ENCODE peak calls at places on chromosomes 5 and 9, in eight cellular contexts. J is dorsolateral prefrontal cortex; F is neuronal stem cell; H is uterus; W is IMR-90; K is cardiac muscle cell; G is effector memory CD4-positive, alpha-beta T cell; Q is CD4-positive, alpha-beta T cell. M is an unnamed sample.

GRCh38 chr5:122756263-122756911 is 18.5 kb upstream of the SNX2 start:
- DNase-seq in Q (no peak), F (no peak), J (no peak), K (no peak), H (no peak), G (no peak), W (peak), M (no peak)

GRCh38 chr9:21993893-21994525 is at the start of gene CDKN2A:
- DNase-seq in H (no peak), J (no peak), Q (peak), W (peak), F (no peak), K (peak), G (peak), M (no peak)

GRCh38 chr5:149402291-149402690 is 23.2 kb upstream of the IL17B start:
- DNase-seq in W (no peak), J (no peak), F (no peak), K (no peak), Q (no peak), H (no peak), G (no peak), M (no peak)

GRCh38 chr9:110443146-110443877 is 105.6 kb upstream of the TXNDC8 start:
- DNase-seq in J (no peak), Q (no peak), H (no peak), W (peak), F (no peak), K (no peak), G (no peak), M (no peak)

GRCh38 chr9:14935917-14936316 is 25.7 kb upstream of the FREM1 start:
- DNase-seq in W (no peak), Q (no peak), K (no peak), H (no peak), J (no peak), G (no peak), F (no peak), M (no peak)

GRCh38 chr5:122493091-122493775 is 181.2 kb downstream of the SNCAIP start:
- DNase-seq in F (no peak), G (no peak), Q (no peak), K (peak), W (no peak), J (peak), H (no peak), M (no peak)

GRCh38 chr9:94085062-94085639 is 887 bp downstream of the PTPDC1 start:
- DNase-seq in F (no peak), J (no peak), W (peak), K (no peak), H (no peak), Q (no peak), G (no peak), M (no peak)

GRCh38 chr5:129945031-129945430 is 40.8 kb downstream of the CHSY3 start:
- DNase-seq in H (no peak), K (peak), Q (no peak), W (no peak), J (no peak), G (no peak), F (no peak), M (no peak)

GRCh38 chr9:12849486-12850010 is 74.7 kb downstream of the LURAP1L start:
- DNase-seq in G (no peak), Q (no peak), W (peak), K (no peak), F (no peak), H (no peak), J (no peak), M (no peak)

GRCh38 chr9:135926402-135927194 is 19.3 kb upstream of the CAMSAP1 start:
- DNase-seq in H (no peak), G (no peak), J (no peak), F (no peak), Q (no peak), K (no peak), W (peak), M (peak)

GRCh38 chr9:16258708-16259107 is 611.8 kb downstream of the BNC2 start:
- DNase-seq in J (no peak), Q (no peak), G (no peak), K (no peak), W (no peak), H (no peak), F (no peak), M (no peak)

DNA sequence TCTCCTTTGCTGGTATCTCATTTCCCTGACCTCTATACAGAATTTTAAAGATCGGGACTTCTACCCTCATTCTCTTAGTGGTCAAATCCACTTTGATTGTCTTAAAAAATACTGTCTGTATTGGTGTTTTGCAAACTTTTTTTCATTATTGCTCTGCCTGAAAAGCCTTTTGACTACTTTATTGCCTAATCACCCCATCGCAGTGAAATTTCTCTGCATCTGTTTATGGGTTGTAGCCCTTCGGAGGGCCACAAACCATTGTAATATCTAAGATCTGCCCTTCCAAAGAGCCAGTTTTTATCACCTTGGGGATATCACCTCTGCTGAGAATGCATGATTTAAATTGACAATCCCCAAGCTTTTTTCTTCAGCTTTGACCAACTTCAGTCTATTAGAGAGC is 21.1 kb downstream of the KIF2A start:
- DNase-seq in W (no peak), F (no peak), G (no peak), J (no peak), H (no peak), Q (no peak), K (no peak), M (no peak)
- H3K27ac ChIP-seq in W (no peak), F (no peak), G (no peak), J (peak), H (no peak), Q (no peak), K (no peak), M (no peak)

GRCh38 chr9:130732131-130732530 is 38.6 kb downstream of the EXOSC2 start:
- DNase-seq in H (no peak), J (no peak), K (no peak), F (no peak), G (no peak), Q (no peak), W (peak), M (no peak)

GRCh38 chr9:130729145-130729544 is 35.6 kb downstream of the EXOSC2 start:
- DNase-seq in K (no peak), F (no peak), W (no peak), J (no peak), Q (no peak), H (no peak), G (no peak), M (no peak)

GRCh38 chr9:130731355-130731754 is 37.8 kb downstream of the EXOSC2 start:
- DNase-seq in Q (no peak), K (no peak), G (no peak), J (no peak), W (no peak), F (no peak), H (no peak), M (no peak)

GRCh38 chr9:130732793-130733221 is 39.2 kb downstream of the EXOSC2 start:
- DNase-seq in W (no peak), G (no peak), Q (no peak), H (no peak), K (no peak), F (no peak), J (no peak), M (peak)

DNA sequence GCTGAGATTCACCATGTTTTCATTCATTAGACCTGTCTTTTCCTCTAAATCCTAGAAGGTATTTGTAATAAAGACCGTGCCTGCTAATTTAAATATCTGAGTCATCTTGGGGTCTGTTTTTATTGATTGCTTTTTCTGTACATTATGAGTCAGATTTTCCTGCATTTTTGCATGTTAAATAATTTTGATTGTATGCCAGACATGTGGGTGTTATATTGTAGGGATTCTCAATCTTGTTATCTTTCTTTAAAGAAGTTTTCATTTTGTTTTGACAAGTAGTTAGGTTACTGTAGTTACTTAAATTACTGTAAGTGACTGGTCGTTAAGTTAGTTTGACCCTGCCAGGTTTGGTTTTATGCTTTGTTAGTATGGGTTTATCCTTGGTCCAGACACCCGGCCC is 35.1 kb downstream of the EXOSC2 start:
- DNase-seq in W (peak), F (no peak), K (no peak), G (no peak), H (no peak), Q (no peak), J (no peak), M (no peak)
- H3K27ac ChIP-seq in W (no peak), F (no peak), K (no peak), G (no peak), H (no peak), Q (no peak), J (no peak), M (no peak)

DNA sequence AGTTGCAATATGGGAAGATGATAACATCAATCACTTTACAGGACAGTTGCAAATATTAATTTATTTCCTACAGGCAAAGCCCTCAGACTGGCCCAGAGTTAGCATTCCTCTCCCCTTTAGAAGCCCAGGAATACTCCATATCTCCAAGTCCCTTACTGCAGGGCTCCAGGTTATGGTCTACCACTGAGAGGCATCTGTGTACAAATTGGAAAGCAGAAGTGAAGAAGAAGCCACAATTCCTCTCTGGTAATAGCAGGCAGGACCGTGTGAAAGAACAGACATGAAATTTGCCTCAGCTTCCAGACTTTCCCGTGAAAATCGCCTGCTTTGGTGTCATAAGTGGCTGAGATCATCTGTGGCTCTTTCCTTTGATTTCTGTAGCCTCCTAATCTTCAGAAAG is 289.6 kb downstream of the GLIS3 start:
- DNase-seq in W (no peak), J (no peak), K (no peak), H (no peak), F (no peak), G (no peak), Q (no peak), M (no peak)
- H3K27ac ChIP-seq in W (no peak), J (no peak), K (no peak), H (no peak), F (no peak), G (no peak), Q (no peak), M (no peak)

DNA sequence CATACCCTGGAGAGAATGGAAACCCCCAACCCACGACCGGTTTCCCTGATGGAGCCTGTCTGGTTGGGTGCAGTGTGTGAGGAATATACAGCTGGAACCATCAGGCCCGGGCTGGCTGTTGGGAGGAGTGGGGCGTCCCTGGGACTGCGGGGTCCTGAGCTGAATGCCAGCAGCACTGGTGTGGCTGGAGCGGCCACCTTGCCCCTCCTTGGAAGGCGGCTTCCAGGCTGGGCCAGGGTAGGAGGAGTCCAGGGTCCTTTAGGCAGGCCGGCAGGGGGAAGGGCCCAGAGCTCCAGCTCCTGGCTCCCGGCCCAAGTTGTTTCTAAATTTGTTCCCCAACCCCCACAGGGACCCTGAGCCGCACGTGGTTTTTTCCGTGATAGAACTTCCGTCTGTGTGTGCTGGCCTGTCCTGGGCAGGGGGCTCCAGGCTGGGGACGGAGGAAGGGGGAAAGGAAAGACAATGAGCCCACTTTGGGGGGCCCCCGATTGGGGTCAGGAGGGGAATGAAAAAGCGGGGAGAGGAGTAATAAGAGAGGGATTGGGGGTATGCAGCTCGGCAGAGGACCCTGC is 683 bp upstream of the TOR4A start:
- DNase-seq in Q (no peak), J (no peak), K (peak), W (peak), H (peak), F (no peak), G (no peak), M (peak)
- H3K27ac ChIP-seq in Q (no peak), J (peak), K (peak), W (peak), H (peak), F (peak), G (no peak), M (peak)

GRCh38 chr5:167358868-167359492 is 932.5 kb upstream of the WWC1 start:
- DNase-seq in H (no peak), W (no peak), F (no peak), K (no peak), G (no peak), J (no peak), Q (no peak), M (no peak)

GRCh38 chr5:167352801-167353200 is 938.6 kb upstream of the WWC1 start:
- DNase-seq in F (no peak), H (no peak), W (no peak), G (no peak), J (no peak), K (no peak), Q (no peak), M (no peak)

GRCh38 chr5:167356374-167356773 is 935.1 kb upstream of the WWC1 start:
- DNase-seq in K (no peak), H (no peak), F (no peak), W (no peak), Q (no peak), G (no peak), J (no peak), M (no peak)

DNA sequence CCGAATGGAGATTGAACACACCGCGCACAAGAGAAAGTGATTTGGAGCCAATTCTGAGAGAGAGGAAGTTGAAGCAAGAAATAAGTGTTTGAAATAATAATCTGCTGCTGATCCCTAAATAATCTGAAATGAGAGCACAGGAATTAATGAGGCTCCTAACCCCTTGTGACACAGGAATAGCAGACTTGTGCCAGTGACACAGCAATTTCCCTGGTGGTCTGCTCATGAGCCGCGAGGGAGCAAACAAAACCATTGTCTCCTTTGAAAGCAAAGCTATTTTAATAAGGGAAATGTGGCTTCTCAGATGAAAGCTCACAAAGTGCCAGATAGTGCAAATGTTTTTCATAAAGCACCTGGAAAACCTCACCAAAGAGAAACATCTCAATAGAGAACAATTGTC is 936.1 kb upstream of the WWC1 start:
- DNase-seq in J (no peak), W (no peak), H (no peak), G (no peak), Q (no peak), F (peak), K (no peak), M (no peak)
- H3K27ac ChIP-seq in J (no peak), W (no peak), H (no peak), G (no peak), Q (no peak), F (peak), K (no peak), M (no peak)

GRCh38 chr5:68334550-68334880 is 119.0 kb downstream of the PIK3R1 start:
- DNase-seq in K (no peak), G (no peak), J (no peak), H (no peak), Q (no peak), W (no peak), F (no peak), M (no peak)

GRCh38 chr5:68332546-68332945 is 117.0 kb downstream of the PIK3R1 start:
- DNase-seq in K (no peak), F (no peak), W (peak), H (no peak), G (no peak), J (no peak), Q (no peak), M (no peak)

GRCh38 chr5:68335075-68335474 is 119.5 kb downstream of the PIK3R1 start:
- DNase-seq in Q (no peak), G (no peak), J (no peak), F (no peak), W (no peak), H (no peak), K (no peak), M (no peak)

GRCh38 chr5:68336200-68336599 is 120.6 kb downstream of the PIK3R1 start:
- DNase-seq in F (no peak), Q (no peak), H (no peak), W (no peak), K (no peak), G (no peak), J (no peak), M (no peak)

GRCh38 chr5:68333649-68334549 is 118.3 kb downstream of the PIK3R1 start:
- DNase-seq in W (peak), G (no peak), K (no peak), J (no peak), F (no peak), Q (no peak), H (no peak), M (no peak)
- H3K27ac ChIP-seq in W (no peak), G (no peak), K (no peak), J (no peak), F (no peak), Q (no peak), H (no peak), M (no peak)

DNA sequence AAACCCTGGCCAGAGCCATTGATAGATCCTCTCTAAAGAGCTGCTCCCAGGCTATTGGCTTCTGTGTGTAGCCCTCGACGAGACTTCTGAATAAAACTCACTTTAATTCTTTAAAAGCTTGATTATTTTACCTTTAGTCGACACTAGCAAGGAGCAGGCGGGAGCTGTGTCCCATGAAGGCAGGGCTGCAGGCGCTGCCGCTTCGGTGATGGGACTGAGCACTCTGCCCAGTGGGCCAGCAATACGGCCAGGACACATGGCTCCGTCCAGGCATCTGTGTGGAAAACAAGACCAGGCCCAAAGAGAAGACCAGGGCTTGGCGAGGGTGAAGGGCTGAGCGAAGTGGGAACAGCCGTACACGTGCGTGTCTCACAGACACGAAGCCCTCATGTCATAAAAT is 365.9 kb downstream of the GADD45G start:
- DNase-seq in H (no peak), F (no peak), K (no peak), J (no peak), Q (no peak), G (no peak), W (no peak), M (no peak)
- H3K27ac ChIP-seq in H (no peak), F (no peak), K (no peak), J (no peak), Q (no peak), G (no peak), W (no peak), M (no peak)

DNA sequence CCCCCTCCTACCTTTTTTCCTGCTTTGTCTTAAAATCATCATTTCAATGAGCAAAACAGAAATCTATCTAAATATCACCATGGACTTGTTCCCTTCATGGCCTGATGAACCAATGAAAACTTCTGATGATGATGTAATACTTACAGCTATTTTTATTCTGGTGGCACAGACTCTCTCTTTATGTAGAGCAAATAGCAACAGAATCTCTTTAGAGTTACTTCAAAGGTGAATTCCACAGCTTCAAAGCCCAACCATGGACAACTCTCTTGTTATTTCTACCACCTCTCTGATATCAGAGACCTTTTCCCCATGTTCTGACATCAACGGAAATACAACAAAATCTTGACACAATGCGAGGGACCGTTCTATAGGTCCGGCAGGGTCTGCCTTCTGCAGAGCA is 70.1 kb downstream of the RETREG1 start:
- DNase-seq in H (no peak), Q (no peak), K (no peak), J (no peak), W (no peak), F (no peak), G (no peak), M (no peak)
- H3K27ac ChIP-seq in H (no peak), Q (no peak), K (peak), J (peak), W (no peak), F (no peak), G (no peak), M (no peak)

GRCh38 chr9:119044801-119045200 is 324.4 kb downstream of the BRINP1 start:
- DNase-seq in K (no peak), F (peak), H (no peak), G (no peak), Q (no peak), W (no peak), J (no peak), M (no peak)

GRCh38 chr9:119043996-119044395 is 325.2 kb downstream of the BRINP1 start:
- DNase-seq in H (no peak), F (no peak), G (no peak), W (no peak), K (no peak), Q (no peak), J (no peak), M (no peak)

GRCh38 chr9:119050281-119050680 is 319.0 kb downstream of the BRINP1 start:
- DNase-seq in G (no peak), K (no peak), Q (no peak), F (no peak), J (no peak), H (no peak), W (no peak), M (no peak)

GRCh38 chr9:119052339-119053030 is 316.8 kb downstream of the BRINP1 start:
- DNase-seq in H (no peak), K (no peak), W (no peak), G (no peak), F (no peak), J (no peak), Q (no peak), M (no peak)

DNA sequence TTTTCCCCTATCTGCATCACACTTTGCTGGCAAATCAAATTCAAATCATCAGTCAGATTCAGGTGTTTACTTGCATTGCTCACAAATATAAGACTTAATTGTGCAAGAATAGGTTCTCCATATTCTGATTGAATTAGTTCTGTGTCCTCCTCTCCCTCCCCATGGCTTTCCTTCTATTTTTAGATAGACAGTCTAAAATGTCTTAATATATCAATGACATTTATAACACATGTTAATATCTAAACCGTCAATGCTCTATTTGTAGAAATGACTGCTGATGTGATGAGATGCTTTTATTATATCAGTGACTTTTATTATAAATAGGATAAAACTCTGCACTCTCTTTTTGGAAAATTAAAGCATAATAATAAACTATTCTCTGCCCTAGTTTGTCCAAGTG is 321.7 kb downstream of the BRINP1 start:
- DNase-seq in H (no peak), F (no peak), G (no peak), Q (no peak), K (no peak), W (no peak), J (no peak), M (no peak)
- H3K27ac ChIP-seq in H (no peak), F (no peak), G (no peak), Q (no peak), K (no peak), W (no peak), J (no peak), M (no peak)